ENCODE peak calls at places on chromosomes 5 and 9, in four cellular contexts. H, Q, A and X are unnamed samples.
A peak's percentile ranks its signal among the peaks of the same experiment; 100 is the strongest.

GRCh38 chr5:6801236-6801635 is 88.0 kb downstream of the TENT4A start:
- DNase-seq in H (peak; percentile 17), Q (no peak), A (no peak), X (no peak)

GRCh38 chr5:40801771-40802562 is 3.8 kb upstream of the PRKAA1 start:
- DNase-seq in H (no peak), Q (no peak), A (no peak), X (no peak)

GRCh38 chr5:154370119-154370518 is 75.7 kb upstream of the SAP30L start:
- DNase-seq in H (no peak), Q (no peak), A (peak; percentile 46), X (no peak)

GRCh38 chr9:134993996-134994720 is 76.4 kb upstream of the FCN1 start:
- DNase-seq in H (no peak), Q (no peak), A (no peak), X (no peak)

GRCh38 chr5:151315998-151316597 is 12.5 kb upstream of the SLC36A3 start:
- DNase-seq in H (peak; percentile 85), Q (peak; percentile 64), A (peak; percentile 61), X (peak; percentile 58)

GRCh38 chr5:122629278-122629677 is 145.6 kb upstream of the SNX2 start:
- DNase-seq in H (no peak), Q (no peak), A (no peak), X (no peak)

GRCh38 chr5:43704243-43704642 is 101.3 kb downstream of the NNT start:
- DNase-seq in H (no peak), Q (no peak), A (no peak), X (no peak)

GRCh38 chr9:110248361-110248760 is 7.9 kb downstream of the TXN start:
- DNase-seq in H (no peak), Q (no peak), A (peak; percentile 23), X (no peak)

GRCh38 chr5:1998716-1999317 is 116.1 kb upstream of the IRX4 start:
- DNase-seq in H (no peak), Q (no peak), A (no peak), X (no peak)

GRCh38 chr9:122463828-122464632 is 13.7 kb downstream of the OR1J1 start:
- DNase-seq in H (no peak), Q (peak; percentile 74), A (no peak), X (no peak)

GRCh38 chr9:87518702-87519335 is 21.2 kb downstream of the DAPK1 start:
- DNase-seq in H (no peak), Q (no peak), A (no peak), X (no peak)

GRCh38 chr5:96651948-96652753 is 10.0 kb upstream of the CAST start:
- DNase-seq in H (no peak), Q (peak; percentile 47), A (peak; percentile 19), X (no peak)

GRCh38 chr5:132016721-132017250 is 5.3 kb upstream of the ACSL6 start:
- DNase-seq in H (no peak), Q (no peak), A (no peak), X (no peak)

GRCh38 chr5:96563816-96564215 is 98.4 kb upstream of the CAST start:
- DNase-seq in H (no peak), Q (no peak), A (no peak), X (no peak)

GRCh38 chr9:108134501-108135128 is 645.0 kb upstream of the KLF4 start:
- DNase-seq in H (no peak), Q (no peak), A (no peak), X (no peak)

GRCh38 chr5:3827624-3828023 is 232.0 kb downstream of the IRX1 start:
- DNase-seq in H (no peak), Q (no peak), A (no peak), X (no peak)

GRCh38 chr9:124698265-124698664 is 72.8 kb downstream of the NR6A1 start:
- DNase-seq in H (no peak), Q (no peak), A (peak; percentile 79), X (peak; percentile 9)

GRCh38 chr5:168869615-168870227 is 290.6 kb upstream of the PANK3 start:
- DNase-seq in H (no peak), Q (no peak), A (no peak), X (no peak)

GRCh38 chr5:124342027-124342471 is 404.4 kb downstream of the ZNF608 start:
- DNase-seq in H (no peak), Q (no peak), A (peak; percentile 17), X (no peak)

GRCh38 chr9:21047315-21047714 is 15.9 kb upstream of the HACD4 start:
- DNase-seq in H (no peak), Q (no peak), A (no peak), X (no peak)

GRCh38 chr5:118224546-118224945 is 763.8 kb downstream of the DTWD2 start:
- DNase-seq in H (no peak), Q (no peak), A (peak; percentile 78), X (no peak)

GRCh38 chr5:82159014-82159413 is 119.1 kb downstream of the RPS23 start:
- DNase-seq in H (no peak), Q (no peak), A (peak; percentile 66), X (no peak)

GRCh38 chr5:74318985-74319563 is 321.5 kb downstream of the ENC1 start:
- DNase-seq in H (no peak), Q (no peak), A (no peak), X (no peak)

GRCh38 chr5:145587308-145588071 is 247.7 kb downstream of the PRELID2 start:
- DNase-seq in H (no peak), Q (no peak), A (peak; percentile 79), X (no peak)

GRCh38 chr5:176180339-176180738 is 57.9 kb upstream of the SIMC1 start:
- DNase-seq in H (no peak), Q (no peak), A (peak; percentile 61), X (no peak)

GRCh38 chr5:160772854-160773253 is 79.2 kb downstream of the ATP10B start:
- DNase-seq in H (no peak), Q (no peak), A (no peak), X (no peak)

GRCh38 chr5:56309262-56309826 is 76.2 kb upstream of the ANKRD55 start:
- DNase-seq in H (no peak), Q (no peak), A (peak; percentile 34), X (no peak)
- H2BK15ac ChIP-seq in H (no peak overlapping the region), Q (no peak overlapping the region), A (no peak overlapping the region), X (no peak overlapping the region)

DNA sequence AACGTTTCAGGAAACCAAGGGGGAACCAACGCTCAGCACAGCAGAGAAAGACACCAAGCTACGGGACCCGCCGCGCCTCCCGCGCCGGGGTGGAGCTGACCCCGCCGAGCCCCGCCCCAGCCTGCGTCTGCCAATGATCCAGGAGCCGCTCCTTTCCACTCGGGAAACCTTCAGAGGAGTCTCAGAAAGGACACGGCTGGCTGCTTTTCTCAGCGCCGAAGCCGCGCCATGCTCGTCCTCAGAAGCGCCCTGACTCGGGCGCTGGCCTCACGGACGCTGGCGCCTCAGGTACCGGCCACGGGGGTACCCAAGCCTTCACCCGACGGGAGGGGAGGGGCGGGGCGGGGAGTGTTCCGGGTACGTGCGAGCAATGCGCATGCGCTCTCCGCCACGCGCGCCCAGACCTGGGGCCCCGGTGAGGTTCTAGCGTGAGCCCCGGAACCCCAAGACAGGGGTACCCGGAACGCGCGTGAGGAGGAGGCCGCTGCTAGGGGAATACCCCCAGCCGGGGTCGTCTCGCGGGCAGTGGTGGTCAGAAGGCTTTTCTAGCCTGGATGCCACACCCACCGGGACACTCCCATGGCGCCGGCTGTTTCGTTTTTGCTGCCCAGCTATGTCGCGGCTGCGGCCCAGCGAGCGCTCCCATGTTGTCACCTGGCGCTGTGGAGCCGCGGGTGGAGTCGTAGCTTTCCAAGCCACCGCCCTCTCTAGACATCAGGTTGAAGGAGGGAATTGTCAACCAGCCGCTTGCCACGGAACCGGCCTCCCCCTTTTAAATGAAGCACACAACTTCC is at the start of gene NIPSNAP3A:
- DNase-seq in H (peak; percentile 89), Q (peak; percentile 79), A (peak; percentile 84), X (peak; percentile 61)
- H2BK12ac ChIP-seq in H (no peak within 1 kb of the TSS), Q (no peak within 1 kb of the TSS), A (peak within 1 kb of the TSS; percentile 29), X (no peak within 1 kb of the TSS)

GRCh38 chr5:148807845-148808244 is 18.6 kb upstream of the ADRB2 start:
- DNase-seq in H (no peak), Q (no peak), A (peak; percentile 53), X (no peak)

GRCh38 chr5:148805323-148806290 is 20.8 kb upstream of the ADRB2 start:
- DNase-seq in H (no peak), Q (no peak), A (peak; percentile 72), X (no peak)

GRCh38 chr5:148808864-148809642 is 17.4 kb upstream of the ADRB2 start:
- DNase-seq in H (no peak), Q (no peak), A (no peak), X (no peak)

GRCh38 chr5:148809781-148810524 is 16.5 kb upstream of the ADRB2 start:
- DNase-seq in H (no peak), Q (no peak), A (no peak), X (no peak)

GRCh38 chr5:148806520-148806931 is 19.9 kb upstream of the ADRB2 start:
- DNase-seq in H (no peak), Q (no peak), A (no peak), X (no peak)
- H2BK15ac ChIP-seq in H (no peak overlapping the region), Q (no peak overlapping the region), A (no peak overlapping the region), X (no peak overlapping the region)

DNA sequence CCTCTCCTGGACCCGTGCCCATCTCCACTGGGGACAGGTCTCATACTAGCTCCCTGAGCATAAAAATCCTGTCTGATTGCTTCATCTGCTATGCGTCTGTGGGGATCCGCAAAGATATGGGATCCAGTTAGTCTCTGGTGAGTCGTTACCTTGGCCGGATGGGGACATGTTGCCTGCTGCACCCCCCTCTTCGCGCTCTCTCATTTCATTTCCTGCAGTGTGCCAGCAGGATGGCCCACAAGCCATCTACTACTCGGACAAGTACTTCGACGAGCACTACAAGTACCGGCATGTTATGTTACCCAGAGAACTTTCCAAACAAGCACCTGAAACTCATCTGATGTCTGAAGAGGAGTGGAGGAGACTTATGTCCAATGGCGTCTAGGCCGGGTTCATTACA is 17.0 kb upstream of the CEP78 start:
- DNase-seq in H (no peak), Q (no peak), A (no peak), X (no peak)
- H2BK12ac ChIP-seq in H (no peak overlapping the region), Q (no peak overlapping the region), A (no peak overlapping the region), X (no peak overlapping the region)

DNA sequence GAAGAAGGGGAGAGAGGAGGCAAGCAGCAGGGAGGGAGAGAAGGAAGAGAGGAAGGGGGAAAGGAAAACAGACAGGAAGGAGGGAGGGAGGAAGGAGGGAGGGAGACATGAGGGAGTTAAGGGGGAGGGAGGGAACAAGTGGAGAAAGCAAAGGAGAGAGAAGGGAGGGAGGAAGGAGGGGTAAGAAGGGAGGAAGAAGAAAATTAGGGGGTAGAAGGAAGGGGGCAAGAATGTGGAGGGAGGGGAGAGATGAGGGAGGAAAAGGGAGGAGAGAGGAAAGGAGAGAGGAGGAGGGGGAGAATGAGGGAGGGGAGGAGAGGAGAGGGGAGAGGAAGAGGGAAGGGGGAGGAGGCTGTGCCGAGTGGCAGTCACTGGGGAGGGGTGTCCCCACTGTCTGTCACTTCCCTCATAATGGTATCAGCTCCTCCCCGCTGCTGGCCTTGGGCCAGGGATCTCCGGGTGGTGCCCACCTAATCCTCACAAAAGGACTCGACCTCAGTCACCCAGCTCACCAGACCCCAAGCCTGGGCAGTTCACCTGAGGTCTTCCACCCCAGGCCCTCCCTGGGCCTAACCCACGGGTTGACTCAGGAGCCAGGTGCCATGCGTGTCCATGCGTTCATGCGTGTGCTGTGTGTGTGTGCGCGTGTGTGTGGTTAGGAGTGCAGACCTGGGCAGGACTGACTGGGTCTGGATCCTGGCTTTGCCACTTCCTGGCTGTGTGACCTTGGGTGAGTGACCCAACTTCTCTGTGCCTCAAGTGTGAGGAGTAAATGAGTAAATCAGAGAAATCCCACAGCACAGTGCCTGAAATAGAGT is 18.1 kb downstream of the C9orf50 start:
- DNase-seq in H (no peak), Q (no peak), A (no peak), X (no peak)
- H2BK15ac ChIP-seq in H (peak overlapping the region; percentile 66), Q (no peak overlapping the region), A (peak overlapping the region; percentile 17), X (peak overlapping the region; percentile 2)

GRCh38 chr5:57831942-57832341 is 349.3 kb upstream of the ACTBL2 start:
- DNase-seq in H (no peak), Q (no peak), A (no peak), X (no peak)
- H2BK12ac ChIP-seq in H (no peak overlapping the region), Q (no peak overlapping the region), A (peak overlapping the region; percentile 29), X (no peak overlapping the region)